ENCODE peak calls at places on chromosomes 7 and 10, in nine cellular contexts. One of them, this sample, is unnamed.

GRCh38 chr7:68748934-68749695 is 849.2 kb upstream of the AUTS2 start:
- DNase-seq in mesothelial cell of epicardium: no peak
- DNase-seq in thyroid gland: no peak
- DNase-seq in AG04449: no peak
- DNase-seq in GM12864: no peak
- DNase-seq in left ventricle myocardium inferior: no peak
- DNase-seq in cardiac fibroblast: no peak
- DNase-seq in A549: no peak
- DNase-seq in BE2C: no peak
- DNase-seq in this sample: no peak

GRCh38 chr7:69922011-69922803 is 323.9 kb downstream of the AUTS2 start:
- DNase-seq in mesothelial cell of epicardium: no peak
- DNase-seq in thyroid gland: no peak
- DNase-seq in AG04449: no peak
- DNase-seq in GM12864: no peak
- DNase-seq in left ventricle myocardium inferior: no peak
- DNase-seq in cardiac fibroblast: no peak
- DNase-seq in A549: no peak
- DNase-seq in BE2C: no peak
- DNase-seq in this sample: no peak

GRCh38 chr10:77287647-77288120 is 349.9 kb downstream of the KCNMA1 start:
- DNase-seq in mesothelial cell of epicardium: no peak
- DNase-seq in thyroid gland: no peak
- DNase-seq in AG04449: no peak
- DNase-seq in GM12864: no peak
- DNase-seq in left ventricle myocardium inferior: no peak
- DNase-seq in cardiac fibroblast: no peak
- DNase-seq in A549: peak
- DNase-seq in BE2C: no peak
- DNase-seq in this sample: no peak

GRCh38 chr10:73039635-73040034 is 57.0 kb downstream of the P4HA1 start:
- DNase-seq in mesothelial cell of epicardium: no peak
- DNase-seq in thyroid gland: no peak
- DNase-seq in AG04449: peak
- DNase-seq in GM12864: no peak
- DNase-seq in left ventricle myocardium inferior: no peak
- DNase-seq in cardiac fibroblast: peak
- DNase-seq in A549: no peak
- DNase-seq in BE2C: no peak
- DNase-seq in this sample: no peak

GRCh38 chr10:33129181-33129928 is 171.3 kb upstream of the ITGB1 start:
- DNase-seq in mesothelial cell of epicardium: no peak
- DNase-seq in thyroid gland: no peak
- DNase-seq in AG04449: peak
- DNase-seq in GM12864: no peak
- DNase-seq in left ventricle myocardium inferior: peak
- DNase-seq in cardiac fibroblast: peak
- DNase-seq in A549: peak
- DNase-seq in BE2C: no peak
- DNase-seq in this sample: no peak

GRCh38 chr10:1183033-1183396 is 126.8 kb downstream of the WDR37 start:
- DNase-seq in mesothelial cell of epicardium: no peak
- DNase-seq in thyroid gland: no peak
- DNase-seq in AG04449: no peak
- DNase-seq in GM12864: no peak
- DNase-seq in left ventricle myocardium inferior: no peak
- DNase-seq in cardiac fibroblast: no peak
- DNase-seq in A549: no peak
- DNase-seq in BE2C: no peak
- DNase-seq in this sample: no peak

GRCh38 chr10:133058267-133059092 is 29.2 kb upstream of the ADGRA1 start:
- DNase-seq in mesothelial cell of epicardium: no peak
- DNase-seq in thyroid gland: no peak
- DNase-seq in AG04449: no peak
- DNase-seq in GM12864: no peak
- DNase-seq in left ventricle myocardium inferior: no peak
- DNase-seq in cardiac fibroblast: no peak
- DNase-seq in A549: no peak
- DNase-seq in BE2C: no peak
- DNase-seq in this sample: no peak

GRCh38 chr7:150941983-150942590 is 36.0 kb downstream of the KCNH2 start:
- DNase-seq in mesothelial cell of epicardium: no peak
- DNase-seq in thyroid gland: no peak
- DNase-seq in AG04449: no peak
- DNase-seq in GM12864: no peak
- DNase-seq in left ventricle myocardium inferior: peak
- DNase-seq in cardiac fibroblast: no peak
- DNase-seq in A549: no peak
- DNase-seq in BE2C: peak
- DNase-seq in this sample: no peak

GRCh38 chr7:1437155-1437880 is 22.0 kb downstream of the MICALL2 start:
- DNase-seq in mesothelial cell of epicardium: no peak
- DNase-seq in thyroid gland: no peak
- DNase-seq in AG04449: no peak
- DNase-seq in GM12864: no peak
- DNase-seq in left ventricle myocardium inferior: no peak
- DNase-seq in cardiac fibroblast: no peak
- DNase-seq in A549: no peak
- DNase-seq in BE2C: no peak
- DNase-seq in this sample: no peak

GRCh38 chr10:64648915-64649314 is 1127.7 kb downstream of the REEP3 start:
- DNase-seq in mesothelial cell of epicardium: no peak
- DNase-seq in thyroid gland: no peak
- DNase-seq in AG04449: no peak
- DNase-seq in GM12864: no peak
- DNase-seq in left ventricle myocardium inferior: no peak
- DNase-seq in cardiac fibroblast: no peak
- DNase-seq in A549: peak
- DNase-seq in BE2C: peak
- DNase-seq in this sample: no peak
- TF ChIP-seq CTCF in mesothelial cell of epicardium: no peak
- TF ChIP-seq CTCF in thyroid gland: no peak
- TF ChIP-seq CTCF in AG04449: no peak
- TF ChIP-seq CTCF in GM12864: peak
- TF ChIP-seq CTCF in left ventricle myocardium inferior: no peak
- TF ChIP-seq CTCF in cardiac fibroblast: no peak
- TF ChIP-seq CTCF in A549: no peak
- TF ChIP-seq CTCF in BE2C: peak
- TF ChIP-seq CTCF in this sample: no peak

DNA sequence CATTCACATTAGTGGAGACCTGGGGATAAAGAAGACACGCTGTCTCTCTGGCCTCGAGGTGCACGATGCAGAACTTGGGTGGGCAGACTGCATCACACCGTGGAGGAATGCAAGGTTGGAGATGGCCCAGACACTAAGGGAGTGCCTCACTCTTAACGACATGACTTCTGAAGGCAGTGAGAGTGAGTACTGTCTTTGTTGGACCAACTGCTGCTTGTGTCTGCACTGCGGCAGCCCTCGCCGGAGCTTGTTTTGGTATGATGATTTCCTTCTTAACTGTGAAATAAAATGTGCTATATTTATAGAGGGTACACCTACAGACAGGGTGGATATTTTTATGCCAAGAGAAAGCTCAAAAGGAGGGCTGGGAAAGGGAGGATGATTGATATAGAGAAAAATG is 126.9 kb downstream of the TAX1BP1 start:
- DNase-seq in mesothelial cell of epicardium: no peak
- DNase-seq in thyroid gland: no peak
- DNase-seq in AG04449: no peak
- DNase-seq in GM12864: no peak
- DNase-seq in left ventricle myocardium inferior: no peak
- DNase-seq in cardiac fibroblast: no peak
- DNase-seq in A549: no peak
- DNase-seq in BE2C: no peak
- DNase-seq in this sample: no peak
- TF ChIP-seq CTCF in mesothelial cell of epicardium: no peak
- TF ChIP-seq CTCF in thyroid gland: no peak
- TF ChIP-seq CTCF in AG04449: no peak
- TF ChIP-seq CTCF in GM12864: no peak
- TF ChIP-seq CTCF in left ventricle myocardium inferior: no peak
- TF ChIP-seq CTCF in cardiac fibroblast: no peak
- TF ChIP-seq CTCF in A549: no peak
- TF ChIP-seq CTCF in BE2C: no peak
- TF ChIP-seq CTCF in this sample: no peak

DNA sequence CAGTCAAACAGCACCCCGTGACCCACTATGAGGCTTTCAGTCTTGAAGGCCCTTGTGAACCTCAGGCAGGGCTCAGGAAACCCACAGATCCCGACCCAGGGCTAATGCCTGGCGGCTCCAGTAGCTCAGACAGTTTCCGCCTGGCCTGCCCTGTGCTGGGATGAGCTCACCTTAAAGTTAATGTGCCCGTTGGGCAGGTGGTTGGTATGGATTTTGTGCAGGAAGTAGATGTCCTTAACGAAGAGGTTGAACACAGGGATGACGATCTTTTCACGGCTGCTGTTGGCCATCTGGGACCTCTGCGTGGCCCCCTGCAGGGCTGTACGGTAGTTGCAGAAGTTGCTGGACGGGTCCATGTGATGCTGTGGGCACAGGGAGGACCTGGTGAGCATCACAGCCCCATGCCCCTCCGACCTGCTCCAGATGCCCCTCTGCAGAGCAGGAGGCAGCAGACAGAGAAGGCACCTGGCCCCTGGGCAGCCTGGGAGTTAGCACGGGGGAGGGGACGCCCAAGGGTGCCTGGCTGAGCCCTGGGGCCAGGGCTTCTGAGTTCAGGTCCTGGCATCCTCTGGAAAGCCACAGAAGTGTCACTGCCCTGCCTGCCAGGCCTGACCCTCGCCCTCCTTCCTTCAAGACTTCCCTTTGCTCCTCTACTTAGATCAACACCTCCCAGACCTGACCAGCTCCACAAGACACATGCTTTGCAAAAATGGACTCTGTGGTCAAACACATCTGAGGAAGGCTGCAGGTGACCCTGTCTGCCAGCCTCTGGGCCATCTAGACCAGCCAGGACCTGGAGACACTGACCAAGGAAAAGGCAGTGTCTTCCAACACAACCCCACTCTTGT is 59.8 kb downstream of the CSGALNACT2 start:
- DNase-seq in mesothelial cell of epicardium: peak
- DNase-seq in thyroid gland: no peak
- DNase-seq in AG04449: no peak
- DNase-seq in GM12864: no peak
- DNase-seq in left ventricle myocardium inferior: no peak
- DNase-seq in cardiac fibroblast: peak
- DNase-seq in A549: peak
- DNase-seq in BE2C: peak
- DNase-seq in this sample: peak
- TF ChIP-seq CTCF in mesothelial cell of epicardium: no peak
- TF ChIP-seq CTCF in thyroid gland: no peak
- TF ChIP-seq CTCF in AG04449: peak
- TF ChIP-seq CTCF in GM12864: peak
- TF ChIP-seq CTCF in left ventricle myocardium inferior: no peak
- TF ChIP-seq CTCF in cardiac fibroblast: peak
- TF ChIP-seq CTCF in A549: no peak
- TF ChIP-seq CTCF in BE2C: peak
- TF ChIP-seq CTCF in this sample: peak

GRCh38 chr7:3404490-3404889 is 103.4 kb downstream of the SDK1 start:
- DNase-seq in mesothelial cell of epicardium: no peak
- DNase-seq in thyroid gland: no peak
- DNase-seq in AG04449: no peak
- DNase-seq in GM12864: no peak
- DNase-seq in left ventricle myocardium inferior: no peak
- DNase-seq in cardiac fibroblast: peak
- DNase-seq in A549: no peak
- DNase-seq in BE2C: peak
- DNase-seq in this sample: no peak

GRCh38 chr7:3393862-3394261 is 92.8 kb downstream of the SDK1 start:
- DNase-seq in mesothelial cell of epicardium: no peak
- DNase-seq in thyroid gland: no peak
- DNase-seq in AG04449: no peak
- DNase-seq in GM12864: no peak
- DNase-seq in left ventricle myocardium inferior: no peak
- DNase-seq in cardiac fibroblast: peak
- DNase-seq in A549: peak
- DNase-seq in BE2C: no peak
- DNase-seq in this sample: no peak

GRCh38 chr7:3397324-3397723 is 96.3 kb downstream of the SDK1 start:
- DNase-seq in mesothelial cell of epicardium: no peak
- DNase-seq in thyroid gland: no peak
- DNase-seq in AG04449: no peak
- DNase-seq in GM12864: no peak
- DNase-seq in left ventricle myocardium inferior: no peak
- DNase-seq in cardiac fibroblast: no peak
- DNase-seq in A549: no peak
- DNase-seq in BE2C: no peak
- DNase-seq in this sample: no peak

DNA sequence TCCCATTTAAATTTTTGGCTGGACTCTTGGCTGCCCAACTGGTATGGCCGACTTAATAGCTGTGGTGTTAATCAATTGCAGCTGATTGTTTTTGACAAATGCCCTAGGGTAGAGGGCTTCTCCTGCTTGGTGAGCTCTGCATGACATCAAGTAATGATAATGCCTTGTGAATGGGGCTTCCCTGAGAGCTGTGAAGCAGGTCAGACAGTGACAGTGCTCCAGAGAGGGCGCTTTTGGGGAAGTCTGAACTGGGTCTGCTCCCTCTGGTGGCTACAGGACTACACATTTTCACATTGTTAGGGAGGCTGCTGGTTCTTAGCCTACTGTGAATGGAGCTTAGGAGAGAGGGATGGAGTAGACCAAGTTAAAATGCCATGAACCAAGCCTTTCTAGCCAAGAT is 98.8 kb downstream of the SDK1 start:
- DNase-seq in mesothelial cell of epicardium: no peak
- DNase-seq in thyroid gland: no peak
- DNase-seq in AG04449: no peak
- DNase-seq in GM12864: peak
- DNase-seq in left ventricle myocardium inferior: no peak
- DNase-seq in cardiac fibroblast: peak
- DNase-seq in A549: peak
- DNase-seq in BE2C: peak
- DNase-seq in this sample: peak
- TF ChIP-seq CTCF in mesothelial cell of epicardium: no peak
- TF ChIP-seq CTCF in thyroid gland: no peak
- TF ChIP-seq CTCF in AG04449: no peak
- TF ChIP-seq CTCF in GM12864: peak
- TF ChIP-seq CTCF in left ventricle myocardium inferior: peak
- TF ChIP-seq CTCF in cardiac fibroblast: peak
- TF ChIP-seq CTCF in A549: peak
- TF ChIP-seq CTCF in BE2C: peak
- TF ChIP-seq CTCF in this sample: no peak

DNA sequence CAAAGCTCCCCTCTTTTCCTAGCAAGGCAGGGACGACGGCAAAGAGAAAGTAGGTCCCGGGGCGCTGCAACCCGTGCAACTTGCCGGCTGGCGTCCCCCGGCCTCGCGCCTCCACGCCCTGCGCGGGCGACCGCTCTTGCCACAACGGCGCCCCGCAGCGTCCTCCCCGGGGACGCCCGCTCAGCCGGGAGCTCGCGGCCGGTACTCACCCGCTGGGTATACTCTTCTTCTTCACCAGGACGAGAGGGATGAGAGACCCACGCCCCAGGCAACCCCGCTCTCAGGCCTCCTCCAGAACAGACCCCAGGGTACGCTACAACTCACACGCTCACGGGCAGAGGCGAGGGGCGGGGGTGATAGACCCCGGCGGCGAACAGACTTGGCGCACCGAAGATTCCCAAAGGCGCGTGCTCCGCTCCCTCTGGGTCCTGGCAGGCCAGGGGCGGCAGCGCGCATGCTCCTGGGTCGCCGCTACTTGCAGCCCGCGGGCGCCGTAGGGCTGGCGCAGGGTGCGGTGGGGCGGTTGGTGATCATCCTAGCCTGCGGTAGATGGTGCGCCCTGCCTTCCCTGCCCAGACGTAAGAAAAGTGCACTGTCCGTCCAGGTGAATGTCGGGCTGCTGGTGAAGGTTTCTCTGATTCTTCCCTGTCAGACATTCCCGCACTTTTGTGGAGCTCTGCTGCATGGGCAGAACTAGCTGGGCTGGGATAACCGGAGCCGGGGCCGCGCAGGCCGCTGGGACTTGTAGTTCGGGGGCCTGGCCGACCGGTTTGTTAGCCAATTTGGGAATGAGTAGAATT is at the start of gene CC2D2B:
- DNase-seq in mesothelial cell of epicardium: peak
- DNase-seq in thyroid gland: peak
- DNase-seq in AG04449: no peak
- DNase-seq in GM12864: peak
- DNase-seq in left ventricle myocardium inferior: peak
- DNase-seq in cardiac fibroblast: peak
- DNase-seq in A549: peak
- DNase-seq in BE2C: peak
- DNase-seq in this sample: peak
- TF ChIP-seq CTCF in mesothelial cell of epicardium: no peak
- TF ChIP-seq CTCF in thyroid gland: peak
- TF ChIP-seq CTCF in AG04449: peak
- TF ChIP-seq CTCF in GM12864: no peak
- TF ChIP-seq CTCF in left ventricle myocardium inferior: peak
- TF ChIP-seq CTCF in cardiac fibroblast: no peak
- TF ChIP-seq CTCF in A549: peak
- TF ChIP-seq CTCF in BE2C: no peak
- TF ChIP-seq CTCF in this sample: no peak